ENCODE peak calls at places on chromosomes 4 and X, in six cellular contexts. One of them, this sample, is unnamed.

GRCh38 chr4:103046416-103047290 is 27.1 kb upstream of the SLC9B1 start:
- DNase-seq in bronchial epithelial cell: peak; percentile 51
- DNase-seq in right atrium auricular region: no peak
- DNase-seq in ELR: peak; percentile 67
- DNase-seq in germinal center: peak; percentile 65
- DNase-seq in nephron progenitor cell: peak; percentile 21
- DNase-seq in this sample: peak; percentile 6

GRCh38 chrX:51608766-51609165 is 9.9 kb downstream of the CENPVL3 start:
- DNase-seq in right atrium auricular region: no peak
- DNase-seq in germinal center: no peak
- DNase-seq in ELR: no peak
- DNase-seq in nephron progenitor cell: no peak
- DNase-seq in bronchial epithelial cell: no peak
- DNase-seq in this sample: no peak

GRCh38 chr4:94613248-94613647 is 144.5 kb upstream of the BMPR1B start:
- DNase-seq in right atrium auricular region: no peak
- DNase-seq in ELR: no peak
- DNase-seq in nephron progenitor cell: no peak
- DNase-seq in germinal center: no peak
- DNase-seq in bronchial epithelial cell: no peak
- DNase-seq in this sample: no peak

GRCh38 chr4:48127231-48127881 is 6.7 kb downstream of the TXK start:
- DNase-seq in right atrium auricular region: no peak
- DNase-seq in nephron progenitor cell: no peak
- DNase-seq in germinal center: no peak
- DNase-seq in ELR: no peak
- DNase-seq in bronchial epithelial cell: no peak
- DNase-seq in this sample: no peak

GRCh38 chr4:121728066-121728465 is 31.3 kb upstream of the ANXA5 start:
- DNase-seq in germinal center: no peak
- DNase-seq in bronchial epithelial cell: peak; percentile 88
- DNase-seq in nephron progenitor cell: no peak
- DNase-seq in ELR: peak; percentile 84
- DNase-seq in right atrium auricular region: no peak
- DNase-seq in this sample: no peak

GRCh38 chr4:2384245-2384644 is 34.2 kb downstream of the ZFYVE28 start:
- DNase-seq in ELR: no peak
- DNase-seq in right atrium auricular region: no peak
- DNase-seq in bronchial epithelial cell: no peak
- DNase-seq in nephron progenitor cell: no peak
- DNase-seq in germinal center: no peak
- DNase-seq in this sample: no peak

GRCh38 chr4:1008840-1009646 is 2.4 kb upstream of the FGFRL1 start:
- DNase-seq in bronchial epithelial cell: no peak
- DNase-seq in nephron progenitor cell: no peak
- DNase-seq in germinal center: no peak
- DNase-seq in ELR: peak; percentile 17
- DNase-seq in right atrium auricular region: no peak
- DNase-seq in this sample: no peak

GRCh38 chr4:1544861-1545275 is 138.6 kb upstream of the NKX1-1 start:
- DNase-seq in bronchial epithelial cell: no peak
- DNase-seq in germinal center: no peak
- DNase-seq in ELR: peak; percentile 20
- DNase-seq in nephron progenitor cell: no peak
- DNase-seq in right atrium auricular region: no peak
- DNase-seq in this sample: no peak

GRCh38 chr4:140653718-140654515 is 85.2 kb upstream of the UCP1 start:
- DNase-seq in germinal center: no peak
- DNase-seq in bronchial epithelial cell: no peak
- DNase-seq in nephron progenitor cell: no peak
- DNase-seq in ELR: no peak
- DNase-seq in right atrium auricular region: no peak
- DNase-seq in this sample: no peak

GRCh38 chr4:15945516-15945915 is 7.0 kb upstream of the FGFBP1 start:
- DNase-seq in ELR: no peak
- DNase-seq in nephron progenitor cell: no peak
- DNase-seq in right atrium auricular region: no peak
- DNase-seq in bronchial epithelial cell: no peak
- DNase-seq in germinal center: no peak
- DNase-seq in this sample: no peak

GRCh38 chrX:145923376-145923775 is 105.7 kb downstream of the SLITRK2 start:
- DNase-seq in nephron progenitor cell: no peak
- DNase-seq in right atrium auricular region: no peak
- DNase-seq in bronchial epithelial cell: no peak
- DNase-seq in germinal center: no peak
- DNase-seq in ELR: no peak
- DNase-seq in this sample: no peak

GRCh38 chr4:151318310-151319006 is 6.9 kb downstream of the SH3D19 start:
- DNase-seq in nephron progenitor cell: no peak
- DNase-seq in ELR: no peak
- DNase-seq in germinal center: no peak
- DNase-seq in right atrium auricular region: no peak
- DNase-seq in bronchial epithelial cell: no peak
- DNase-seq in this sample: no peak

GRCh38 chr4:1628892-1629703 is 55.0 kb downstream of the FAM53A start:
- DNase-seq in right atrium auricular region: peak; percentile 67
- DNase-seq in ELR: peak; percentile 50
- DNase-seq in germinal center: peak; percentile 77
- DNase-seq in nephron progenitor cell: peak; percentile 91
- DNase-seq in bronchial epithelial cell: peak; percentile 2
- DNase-seq in this sample: no peak

GRCh38 chrX:153667931-153668396 is 5.6 kb downstream of the PNCK start:
- DNase-seq in germinal center: peak; percentile 65
- DNase-seq in right atrium auricular region: peak; percentile 82
- DNase-seq in ELR: peak; percentile 68
- DNase-seq in bronchial epithelial cell: peak; percentile 59
- DNase-seq in nephron progenitor cell: peak; percentile 86
- DNase-seq in this sample: no peak

GRCh38 chr4:187236491-187236890 is 512.8 kb upstream of the FAT1 start:
- DNase-seq in germinal center: no peak
- DNase-seq in nephron progenitor cell: no peak
- DNase-seq in bronchial epithelial cell: peak; percentile 63
- DNase-seq in ELR: peak; percentile 59
- DNase-seq in right atrium auricular region: no peak
- DNase-seq in this sample: peak; percentile 79

GRCh38 chr4:113760094-113760851 is 1.3 kb downstream of the CAMK2D start:
- DNase-seq in ELR: peak; percentile 63
- DNase-seq in germinal center: peak; percentile 36
- DNase-seq in bronchial epithelial cell: peak; percentile 53
- DNase-seq in right atrium auricular region: no peak
- DNase-seq in nephron progenitor cell: peak; percentile 39
- DNase-seq in this sample: no peak

GRCh38 chr4:13268165-13268564 is 216.0 kb downstream of the RAB28 start:
- DNase-seq in right atrium auricular region: no peak
- DNase-seq in nephron progenitor cell: no peak
- DNase-seq in ELR: no peak
- DNase-seq in bronchial epithelial cell: no peak
- DNase-seq in germinal center: no peak
- DNase-seq in this sample: no peak

GRCh38 chr4:53126099-53126498 is 239.8 kb downstream of the SCFD2 start:
- DNase-seq in nephron progenitor cell: no peak
- DNase-seq in bronchial epithelial cell: no peak
- DNase-seq in germinal center: no peak
- DNase-seq in right atrium auricular region: no peak
- DNase-seq in ELR: no peak
- DNase-seq in this sample: no peak

GRCh38 chr4:115850799-115851509 is 737.5 kb upstream of the NDST4 start:
- DNase-seq in bronchial epithelial cell: no peak
- DNase-seq in right atrium auricular region: no peak
- DNase-seq in ELR: no peak
- DNase-seq in germinal center: no peak
- DNase-seq in nephron progenitor cell: no peak
- DNase-seq in this sample: no peak

GRCh38 chr4:152591361-152591760 is 55.5 kb upstream of the FBXW7 start:
- DNase-seq in germinal center: peak; percentile 23
- DNase-seq in nephron progenitor cell: peak; percentile 71
- DNase-seq in ELR: no peak
- DNase-seq in bronchial epithelial cell: peak; percentile 65
- DNase-seq in right atrium auricular region: peak; percentile 66
- DNase-seq in this sample: no peak